ENCODE peak calls at places on chromosome 1, in ten cellular contexts. Z, X, S, B, W, J, V, U, M and K are unnamed samples.

GRCh38 chr1:25447547-25447946 is 16.9 kb downstream of the MACO1 start:
- DNase-seq in Z (no peak), X (no peak), S (no peak), B (no peak), W (no peak), J (no peak), V (no peak), U (no peak), M (no peak), K (no peak)

GRCh38 chr1:155540000-155540874 is 22.4 kb downstream of the ASH1L start:
- DNase-seq in Z (no peak), X (no peak), S (no peak), B (no peak), W (no peak), J (no peak), V (no peak), U (no peak), M (no peak), K (no peak)

GRCh38 chr1:42646056-42646455 is 12.2 kb upstream of the PPIH start:
- DNase-seq in Z (no peak), X (no peak), S (no peak), B (no peak), W (no peak), J (no peak), V (no peak), U (no peak), M (no peak), K (no peak)

GRCh38 chr1:153513023-153513422 is 22.8 kb downstream of the S100A6 start:
- DNase-seq in Z (peak; percentile 71), X (no peak), S (peak; percentile 32), B (no peak), W (no peak), J (no peak), V (no peak), U (no peak), M (no peak), K (no peak)

GRCh38 chr1:228801068-228801467 is 65.8 kb downstream of the RHOU start:
- DNase-seq in Z (no peak), X (no peak), S (no peak), B (no peak), W (no peak), J (no peak), V (no peak), U (no peak), M (no peak), K (no peak)

GRCh38 chr1:74571875-74572274 is 59.5 kb upstream of the LRRC53 start:
- DNase-seq in Z (no peak), X (no peak), S (no peak), B (no peak), W (no peak), J (no peak), V (no peak), U (no peak), M (no peak), K (no peak)

GRCh38 chr1:19081218-19081893 is 124.9 kb upstream of the IFFO2 start:
- DNase-seq in Z (no peak), X (no peak), S (no peak), B (no peak), W (no peak), J (no peak), V (no peak), U (peak; percentile 42), M (peak; percentile 84), K (no peak)

GRCh38 chr1:201153474-201154388 is 543 bp downstream of the TMEM9 start:
- DNase-seq in Z (no peak), X (no peak), S (peak; percentile 69), B (no peak), W (no peak), J (no peak), V (no peak), U (no peak), M (no peak), K (peak; percentile 83)

GRCh38 chr1:63330331-63330916 is 8.1 kb downstream of the FOXD3 start:
- DNase-seq in Z (no peak), X (no peak), S (no peak), B (no peak), W (no peak), J (no peak), V (peak; percentile 69), U (no peak), M (no peak), K (no peak)

GRCh38 chr1:63793741-63794240 is 20.0 kb downstream of the ROR1 start:
- DNase-seq in Z (no peak), X (no peak), S (no peak), B (no peak), W (no peak), J (no peak), V (no peak), U (no peak), M (no peak), K (no peak)

GRCh38 chr1:20063861-20064292 is 6.1 kb upstream of the PLA2G5 start:
- DNase-seq in Z (no peak), X (no peak), S (no peak), B (no peak), W (no peak), J (no peak), V (no peak), U (peak; percentile 76), M (no peak), K (no peak)

GRCh38 chr1:52659356-52659755 is 26.4 kb downstream of the SHISAL2A start:
- DNase-seq in Z (no peak), X (no peak), S (no peak), B (no peak), W (no peak), J (no peak), V (no peak), U (no peak), M (no peak), K (no peak)

GRCh38 chr1:117606608-117607261 is 887 bp downstream of the TENT5C start:
- DNase-seq in Z (peak; percentile 76), X (peak; percentile 63), S (no peak), B (peak; percentile 21), W (no peak), J (no peak), V (peak; percentile 46), U (no peak), M (no peak), K (no peak)

GRCh38 chr1:204190212-204191211 is 5.8 kb downstream of the KISS1 start:
- DNase-seq in Z (no peak), X (no peak), S (no peak), B (no peak), W (no peak), J (no peak), V (peak; percentile 33), U (no peak), M (no peak), K (no peak)

GRCh38 chr1:222521299-222522104 is 26.4 kb downstream of the HHIPL2 start:
- DNase-seq in Z (no peak), X (no peak), S (no peak), B (no peak), W (no peak), J (no peak), V (no peak), U (peak; percentile 32), M (no peak), K (no peak)

GRCh38 chr1:156550346-156550745 is 22.0 kb downstream of the IQGAP3 start:
- DNase-seq in Z (peak; percentile 76), X (no peak), S (no peak), B (no peak), W (no peak), J (no peak), V (no peak), U (no peak), M (no peak), K (no peak)

GRCh38 chr1:27605796-27606707 is 2.1 kb upstream of the AHDC1 start:
- DNase-seq in Z (no peak), X (no peak), S (peak; percentile 25), B (peak; percentile 48), W (no peak), J (peak; percentile 37), V (peak; percentile 88), U (no peak), M (no peak), K (no peak)

GRCh38 chr1:223007935-223008334 is 135.1 kb downstream of the TLR5 start:
- DNase-seq in Z (no peak), X (no peak), S (no peak), B (no peak), W (no peak), J (no peak), V (no peak), U (no peak), M (no peak), K (no peak)

GRCh38 chr1:59020151-59020997 is 236.5 kb upstream of the JUN start:
- DNase-seq in Z (no peak), X (peak; percentile 54), S (no peak), B (peak; percentile 94), W (peak; percentile 19), J (no peak), V (no peak), U (peak; percentile 69), M (no peak), K (peak; percentile 31)

GRCh38 chr1:232553809-232554208 is 76.1 kb downstream of the SIPA1L2 start:
- DNase-seq in Z (no peak), X (no peak), S (no peak), B (no peak), W (no peak), J (no peak), V (no peak), U (no peak), M (no peak), K (no peak)

GRCh38 chr1:162498442-162498785 is 796 bp downstream of the UHMK1 start:
- DNase-seq in Z (no peak), X (no peak), S (no peak), B (no peak), W (no peak), J (no peak), V (no peak), U (no peak), M (no peak), K (no peak)

GRCh38 chr1:235943581-235944114 is 76.9 kb upstream of the LYST start:
- DNase-seq in Z (no peak), X (no peak), S (no peak), B (no peak), W (no peak), J (no peak), V (no peak), U (peak; percentile 76), M (no peak), K (no peak)

GRCh38 chr1:47984175-47984789 is 12.9 kb downstream of the TRABD2B start:
- DNase-seq in Z (no peak), X (no peak), S (no peak), B (peak; percentile 59), W (no peak), J (no peak), V (peak; percentile 81), U (no peak), M (peak; percentile 76), K (no peak)

GRCh38 chr1:67672260-67672803 is 12.7 kb upstream of the GADD45A start:
- DNase-seq in Z (no peak), X (no peak), S (no peak), B (no peak), W (no peak), J (no peak), V (no peak), U (no peak), M (no peak), K (no peak)

GRCh38 chr1:179876289-179876715 is 1.3 kb downstream of the TOR1AIP2 start:
- DNase-seq in Z (no peak), X (no peak), S (no peak), B (no peak), W (no peak), J (no peak), V (no peak), U (no peak), M (no peak), K (no peak)

GRCh38 chr1:175512637-175513412 is 230.6 kb downstream of the TNR start:
- DNase-seq in Z (no peak), X (no peak), S (no peak), B (no peak), W (no peak), J (no peak), V (no peak), U (no peak), M (no peak), K (no peak)